ENCODE peak calls at places on chromosomes 7 and 10, in seven cellular contexts. One of them, this sample, is unnamed.
A peak's percentile ranks its signal among the peaks of the same experiment; 100 is the strongest.

GRCh38 chr10:23391817-23392216 is 47.1 kb upstream of the OTUD1 start:
- DNase-seq in thoracic aorta: no peak
- DNase-seq in MM.1S: no peak
- DNase-seq in SJSA1: no peak
- DNase-seq in cardiac muscle cell: no peak
- DNase-seq in stomach: no peak
- DNase-seq in A549: no peak
- DNase-seq in this sample: no peak

GRCh38 chr7:124155400-124156022 is 122.6 kb upstream of the TMEM229A start:
- DNase-seq in stomach: no peak
- DNase-seq in thoracic aorta: no peak
- DNase-seq in MM.1S: peak; percentile 69
- DNase-seq in SJSA1: peak; percentile 5
- DNase-seq in cardiac muscle cell: peak; percentile 46
- DNase-seq in A549: peak; percentile 5
- DNase-seq in this sample: peak; percentile 18

GRCh38 chr7:131355917-131356777 is 28.5 kb downstream of the MKLN1 start:
- DNase-seq in SJSA1: no peak
- DNase-seq in stomach: peak; percentile 43
- DNase-seq in thoracic aorta: no peak
- DNase-seq in A549: no peak
- DNase-seq in MM.1S: no peak
- DNase-seq in cardiac muscle cell: peak; percentile 41
- DNase-seq in this sample: no peak

GRCh38 chr10:116787893-116788665 is 45.7 kb upstream of the HSPA12A start:
- DNase-seq in A549: peak; percentile 49
- DNase-seq in MM.1S: peak; percentile 68
- DNase-seq in thoracic aorta: peak; percentile 47
- DNase-seq in cardiac muscle cell: peak; percentile 82
- DNase-seq in stomach: peak; percentile 74
- DNase-seq in SJSA1: peak; percentile 50
- DNase-seq in this sample: peak; percentile 63

GRCh38 chr7:130363156-130363847 is 17.0 kb upstream of the CPA1 start:
- DNase-seq in A549: peak; percentile 62
- DNase-seq in MM.1S: no peak
- DNase-seq in SJSA1: peak; percentile 93
- DNase-seq in thoracic aorta: peak; percentile 51
- DNase-seq in cardiac muscle cell: peak; percentile 86
- DNase-seq in stomach: no peak
- DNase-seq in this sample: no peak

GRCh38 chr7:47763063-47763974 is 181.4 kb upstream of the TNS3 start:
- DNase-seq in MM.1S: peak; percentile 49
- DNase-seq in SJSA1: peak; percentile 99
- DNase-seq in A549: peak; percentile 96
- DNase-seq in stomach: no peak
- DNase-seq in cardiac muscle cell: peak; percentile 54
- DNase-seq in thoracic aorta: no peak
- DNase-seq in this sample: no peak

GRCh38 chr10:79132681-79133381 is 64.1 kb downstream of the ZMIZ1 start:
- DNase-seq in MM.1S: no peak
- DNase-seq in A549: no peak
- DNase-seq in stomach: no peak
- DNase-seq in cardiac muscle cell: no peak
- DNase-seq in SJSA1: no peak
- DNase-seq in thoracic aorta: no peak
- DNase-seq in this sample: no peak

GRCh38 chr7:75054744-75055527 is 18.7 kb downstream of the RCC1L start:
- DNase-seq in thoracic aorta: peak; percentile 56
- DNase-seq in SJSA1: no peak
- DNase-seq in A549: no peak
- DNase-seq in cardiac muscle cell: peak; percentile 95
- DNase-seq in stomach: no peak
- DNase-seq in MM.1S: no peak
- DNase-seq in this sample: no peak

GRCh38 chr7:130296221-130296951 is 3.4 kb downstream of the CPA4 start:
- DNase-seq in cardiac muscle cell: no peak
- DNase-seq in thoracic aorta: no peak
- DNase-seq in stomach: no peak
- DNase-seq in MM.1S: no peak
- DNase-seq in A549: no peak
- DNase-seq in SJSA1: no peak
- DNase-seq in this sample: no peak

GRCh38 chr10:53325073-53325472 is 552.5 kb upstream of the MBL2 start:
- DNase-seq in cardiac muscle cell: no peak
- DNase-seq in SJSA1: peak; percentile 2
- DNase-seq in MM.1S: no peak
- DNase-seq in A549: no peak
- DNase-seq in stomach: no peak
- DNase-seq in thoracic aorta: no peak
- DNase-seq in this sample: no peak

GRCh38 chr10:60454336-60454735 is 64.7 kb upstream of the ANK3 start:
- DNase-seq in A549: no peak
- DNase-seq in thoracic aorta: no peak
- DNase-seq in stomach: no peak
- DNase-seq in cardiac muscle cell: no peak
- DNase-seq in SJSA1: no peak
- DNase-seq in MM.1S: no peak
- DNase-seq in this sample: no peak

GRCh38 chr7:48130658-48131108 is 40.6 kb upstream of the ABCA13 start:
- DNase-seq in MM.1S: no peak
- DNase-seq in cardiac muscle cell: no peak
- DNase-seq in SJSA1: peak; percentile 29
- DNase-seq in stomach: no peak
- DNase-seq in thoracic aorta: no peak
- DNase-seq in A549: no peak
- DNase-seq in this sample: no peak

GRCh38 chr10:79112898-79113431 is 44.2 kb downstream of the ZMIZ1 start:
- DNase-seq in stomach: no peak
- DNase-seq in thoracic aorta: no peak
- DNase-seq in SJSA1: no peak
- DNase-seq in MM.1S: no peak
- DNase-seq in A549: peak; percentile 73
- DNase-seq in cardiac muscle cell: peak; percentile 60
- DNase-seq in this sample: no peak

GRCh38 chr10:58813573-58813972 is 300.9 kb downstream of the BICC1 start:
- DNase-seq in stomach: no peak
- DNase-seq in cardiac muscle cell: no peak
- DNase-seq in thoracic aorta: no peak
- DNase-seq in MM.1S: no peak
- DNase-seq in SJSA1: no peak
- DNase-seq in A549: no peak
- DNase-seq in this sample: no peak

GRCh38 chr10:58820386-58820785 is 307.7 kb downstream of the BICC1 start:
- DNase-seq in thoracic aorta: no peak
- DNase-seq in MM.1S: no peak
- DNase-seq in cardiac muscle cell: no peak
- DNase-seq in A549: no peak
- DNase-seq in stomach: no peak
- DNase-seq in SJSA1: no peak
- DNase-seq in this sample: no peak

GRCh38 chr10:58818889-58819288 is 306.2 kb downstream of the BICC1 start:
- DNase-seq in stomach: no peak
- DNase-seq in SJSA1: peak; percentile 35
- DNase-seq in A549: no peak
- DNase-seq in MM.1S: no peak
- DNase-seq in cardiac muscle cell: peak; percentile 86
- DNase-seq in thoracic aorta: no peak
- DNase-seq in this sample: no peak

GRCh38 chr10:58820862-58821559 is 308.3 kb downstream of the BICC1 start:
- DNase-seq in stomach: no peak
- DNase-seq in A549: no peak
- DNase-seq in SJSA1: peak; percentile 41
- DNase-seq in cardiac muscle cell: peak; percentile 65
- DNase-seq in thoracic aorta: no peak
- DNase-seq in MM.1S: no peak
- DNase-seq in this sample: no peak

DNA sequence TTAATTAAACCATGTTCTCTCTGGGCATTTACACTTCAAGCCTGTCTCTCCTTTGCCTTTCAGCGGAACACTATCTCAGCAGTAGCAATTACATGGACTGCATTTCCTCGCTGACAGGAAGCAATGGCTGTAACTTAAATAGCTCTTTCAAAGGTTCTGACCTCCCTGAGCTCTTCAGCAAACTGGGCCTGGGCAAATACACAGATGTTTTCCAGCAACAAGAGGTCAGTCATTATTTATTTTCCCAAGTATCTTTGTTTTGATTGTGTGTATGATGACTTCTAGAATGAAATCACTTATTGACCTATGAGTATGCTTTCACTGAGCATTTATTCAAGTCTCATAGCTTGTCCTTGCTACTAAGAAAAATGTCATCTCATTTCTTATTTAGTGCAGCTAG is 304.8 kb downstream of the BICC1 start:
- DNase-seq in MM.1S: no peak
- DNase-seq in SJSA1: peak; percentile 26
- DNase-seq in A549: no peak
- DNase-seq in cardiac muscle cell: no peak
- DNase-seq in stomach: no peak
- DNase-seq in thoracic aorta: no peak
- DNase-seq in this sample: no peak
- H3K4me1 ChIP-seq in MM.1S: no peaks in the 10 kb centered on the region
- H3K4me1 ChIP-seq in SJSA1: peaks cover 41% of the 10 kb centered on the region
- H3K4me1 ChIP-seq in A549: peaks cover 59% of the 10 kb centered on the region
- H3K4me1 ChIP-seq in cardiac muscle cell: peaks cover 26% of the 10 kb centered on the region
- H3K4me1 ChIP-seq in stomach: peaks cover 22% of the 10 kb centered on the region
- H3K4me1 ChIP-seq in thoracic aorta: no peaks in the 10 kb centered on the region
- H3K4me1 ChIP-seq in this sample: peaks cover 8% of the 10 kb centered on the region

GRCh38 chr10:114395361-114396022 is 8.8 kb downstream of the AFAP1L2 start:
- DNase-seq in thoracic aorta: no peak
- DNase-seq in A549: no peak
- DNase-seq in SJSA1: no peak
- DNase-seq in cardiac muscle cell: no peak
- DNase-seq in stomach: no peak
- DNase-seq in MM.1S: no peak
- DNase-seq in this sample: no peak
- H3K4me1 ChIP-seq in thoracic aorta: peaks cover 5% of the 10 kb centered on the region
- H3K4me1 ChIP-seq in A549: peaks cover 28% of the 10 kb centered on the region
- H3K4me1 ChIP-seq in SJSA1: peaks cover 28% of the 10 kb centered on the region
- H3K4me1 ChIP-seq in cardiac muscle cell: no peaks in the 10 kb centered on the region
- H3K4me1 ChIP-seq in stomach: peaks cover 42% of the 10 kb centered on the region
- H3K4me1 ChIP-seq in MM.1S: no peaks in the 10 kb centered on the region
- H3K4me1 ChIP-seq in this sample: no peaks in the 10 kb centered on the region

DNA sequence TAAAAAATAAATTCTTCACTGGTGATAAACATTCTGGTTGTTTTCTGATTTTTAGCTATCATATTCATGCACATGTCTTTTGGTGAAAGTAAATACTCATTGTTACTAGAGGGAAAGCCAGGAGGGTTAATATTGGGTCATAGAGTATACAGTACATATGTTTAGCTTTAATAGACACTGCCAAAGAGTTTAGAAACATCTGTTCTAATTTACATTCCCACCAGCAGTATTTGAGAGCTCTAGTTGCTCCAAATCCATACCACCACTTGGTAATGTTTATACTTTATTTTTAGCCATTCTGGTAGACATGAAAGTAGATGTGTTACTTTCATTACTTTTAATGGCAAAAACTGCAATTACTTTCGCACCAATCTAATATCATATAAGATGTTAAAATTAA is 108.8 kb downstream of the MKX start:
- DNase-seq in MM.1S: no peak
- DNase-seq in thoracic aorta: no peak
- DNase-seq in SJSA1: no peak
- DNase-seq in cardiac muscle cell: no peak
- DNase-seq in stomach: no peak
- DNase-seq in A549: no peak
- DNase-seq in this sample: no peak
- H3K4me1 ChIP-seq in MM.1S: no peaks in the 10 kb centered on the region
- H3K4me1 ChIP-seq in thoracic aorta: no peaks in the 10 kb centered on the region
- H3K4me1 ChIP-seq in SJSA1: no peaks in the 10 kb centered on the region
- H3K4me1 ChIP-seq in cardiac muscle cell: no peaks in the 10 kb centered on the region
- H3K4me1 ChIP-seq in stomach: no peaks in the 10 kb centered on the region
- H3K4me1 ChIP-seq in A549: no peaks in the 10 kb centered on the region
- H3K4me1 ChIP-seq in this sample: peaks cover 12% of the 10 kb centered on the region

GRCh38 chr7:13980474-13980873 is 9.0 kb downstream of the ETV1 start:
- DNase-seq in SJSA1: no peak
- DNase-seq in thoracic aorta: no peak
- DNase-seq in stomach: no peak
- DNase-seq in MM.1S: no peak
- DNase-seq in cardiac muscle cell: no peak
- DNase-seq in A549: no peak
- DNase-seq in this sample: peak; percentile 30
- H3K4me1 ChIP-seq in SJSA1: peaks cover 22% of the 10 kb centered on the region
- H3K4me1 ChIP-seq in thoracic aorta: peaks cover 16% of the 10 kb centered on the region
- H3K4me1 ChIP-seq in stomach: peaks cover 15% of the 10 kb centered on the region
- H3K4me1 ChIP-seq in MM.1S: no peaks in the 10 kb centered on the region
- H3K4me1 ChIP-seq in cardiac muscle cell: peaks cover 60% of the 10 kb centered on the region
- H3K4me1 ChIP-seq in A549: peaks cover 18% of the 10 kb centered on the region
- H3K4me1 ChIP-seq in this sample: peaks cover 42% of the 10 kb centered on the region

GRCh38 chr10:119313645-119314044 is 106.3 kb downstream of the GRK5 start:
- DNase-seq in SJSA1: no peak
- DNase-seq in cardiac muscle cell: no peak
- DNase-seq in thoracic aorta: no peak
- DNase-seq in MM.1S: peak; percentile 86
- DNase-seq in stomach: no peak
- DNase-seq in A549: no peak
- DNase-seq in this sample: no peak
- H3K4me1 ChIP-seq in SJSA1: peaks cover 54% of the 10 kb centered on the region
- H3K4me1 ChIP-seq in cardiac muscle cell: peaks cover 20% of the 10 kb centered on the region
- H3K4me1 ChIP-seq in thoracic aorta: peaks cover 61% of the 10 kb centered on the region
- H3K4me1 ChIP-seq in MM.1S: peaks cover 35% of the 10 kb centered on the region
- H3K4me1 ChIP-seq in stomach: peaks cover 83% of the 10 kb centered on the region
- H3K4me1 ChIP-seq in A549: peaks cover 59% of the 10 kb centered on the region
- H3K4me1 ChIP-seq in this sample: peaks cover 19% of the 10 kb centered on the region

DNA sequence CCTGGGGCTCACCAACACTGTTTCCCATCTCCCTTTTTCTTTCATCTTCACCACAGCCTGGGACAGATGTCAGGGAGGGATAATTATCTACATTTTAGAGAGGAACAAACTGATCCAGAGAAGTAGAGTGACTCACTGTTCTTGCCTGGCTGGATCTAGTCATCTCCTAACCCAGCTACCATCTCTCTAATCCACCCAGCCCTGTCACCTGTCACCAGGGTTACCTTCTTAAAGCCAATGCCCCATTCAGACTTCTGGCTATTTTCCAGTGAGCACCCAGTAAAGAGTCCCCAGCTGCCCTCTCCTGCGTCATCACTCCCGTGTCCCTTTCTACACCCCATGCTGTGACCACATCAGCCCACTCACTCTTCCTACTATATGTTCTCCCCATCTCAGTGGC is 68.4 kb upstream of the DUSP5 start:
- DNase-seq in SJSA1: no peak
- DNase-seq in thoracic aorta: no peak
- DNase-seq in MM.1S: no peak
- DNase-seq in cardiac muscle cell: no peak
- DNase-seq in A549: no peak
- DNase-seq in stomach: no peak
- DNase-seq in this sample: no peak
- H3K4me1 ChIP-seq in SJSA1: peaks cover 33% of the 10 kb centered on the region
- H3K4me1 ChIP-seq in thoracic aorta: no peaks in the 10 kb centered on the region
- H3K4me1 ChIP-seq in MM.1S: peaks cover 35% of the 10 kb centered on the region
- H3K4me1 ChIP-seq in cardiac muscle cell: no peaks in the 10 kb centered on the region
- H3K4me1 ChIP-seq in A549: peaks cover 66% of the 10 kb centered on the region
- H3K4me1 ChIP-seq in stomach: peaks cover 29% of the 10 kb centered on the region
- H3K4me1 ChIP-seq in this sample: no peaks in the 10 kb centered on the region